ENCODE peak calls at places on chromosomes 4 and X, in nine cellular contexts. G, O, C, Q, T, W, J, Z and S are unnamed samples.

GRCh38 chr4:68249434-68249833 is 3.9 kb upstream of the TMPRSS11B start:
- DNase-seq in Z (no peak), W (no peak), O (no peak), T (no peak), G (no peak), C (no peak), J (no peak), Q (no peak), S (no peak)

GRCh38 chrX:21004835-21005234 is 369.4 kb upstream of the CNKSR2 start:
- DNase-seq in C (peak; percentile 8), Q (no peak), G (no peak), T (peak; percentile 70), W (no peak), J (no peak), O (no peak), Z (no peak), S (no peak)

GRCh38 chrX:27186671-27187070 is 276.5 kb downstream of the PPP4R3C start:
- DNase-seq in J (peak; percentile 58), C (no peak), Z (no peak), W (peak; percentile 9), G (peak; percentile 6), O (no peak), Q (no peak), T (peak; percentile 45), S (no peak)

GRCh38 chr4:122009524-122009923 is 57.7 kb upstream of the TRPC3 start:
- DNase-seq in C (no peak), G (no peak), O (no peak), J (no peak), Q (no peak), Z (no peak), W (no peak), T (no peak), S (no peak)

GRCh38 chr4:13930155-13930554 is 302.6 kb upstream of the BOD1L1 start:
- DNase-seq in C (no peak), G (no peak), O (no peak), T (no peak), Z (no peak), W (no peak), J (no peak), Q (no peak), S (no peak)

GRCh38 chr4:181498148-181498547 is 745.1 kb upstream of the TENM3 start:
- DNase-seq in G (no peak), C (no peak), T (no peak), O (no peak), W (no peak), J (no peak), Q (no peak), Z (no peak), S (no peak)

GRCh38 chr4:170374770-170375169 is 285.0 kb upstream of the AADAT start:
- DNase-seq in O (no peak), C (no peak), Z (no peak), G (no peak), T (peak; percentile 43), Q (no peak), J (peak; percentile 81), W (peak; percentile 59), S (no peak)

GRCh38 chr4:16524911-16525574 is 298.8 kb upstream of the TAPT1 start:
- DNase-seq in O (no peak), T (peak; percentile 72), G (no peak), Q (no peak), Z (no peak), C (peak; percentile 28), W (no peak), J (no peak), S (peak; percentile 44)

GRCh38 chrX:112941209-112941788 is 100.7 kb upstream of the AMOT start:
- DNase-seq in G (no peak), J (no peak), Q (no peak), O (no peak), Z (no peak), T (no peak), W (peak; percentile 8), C (no peak), S (no peak)

GRCh38 chrX:120801426-120801825 is 74.2 kb downstream of the CT47B1 start:
- DNase-seq in O (no peak), W (no peak), C (no peak), Z (no peak), T (no peak), J (no peak), Q (no peak), G (no peak), S (no peak)

GRCh38 chr4:105895324-105895608 is at the start of gene NPNT:
- DNase-seq in T (no peak), G (no peak), C (no peak), J (peak; percentile 79), Z (peak; percentile 70), Q (no peak), W (peak; percentile 44), O (no peak), S (peak; percentile 58)

GRCh38 chr4:4541040-4541631 is 712 bp downstream of the STX18 start:
- DNase-seq in T (peak; percentile 83), Q (no peak), C (peak; percentile 55), Z (no peak), G (no peak), J (no peak), W (peak; percentile 46), O (peak; percentile 21), S (peak; percentile 36)

GRCh38 chr4:55069248-55069647 is 56.1 kb downstream of the KDR start:
- DNase-seq in C (peak; percentile 27), J (no peak), Q (no peak), O (no peak), W (no peak), T (peak; percentile 67), Z (no peak), G (no peak), S (no peak)

GRCh38 chrX:154799554-154800348 is 5.5 kb downstream of the MPP1 start:
- DNase-seq in G (peak; percentile 55), Z (no peak), J (peak; percentile 67), Q (no peak), T (no peak), O (no peak), W (peak; percentile 33), C (peak; percentile 12), S (no peak)

GRCh38 chr4:95293014-95293413 is 255.8 kb downstream of the UNC5C start:
- DNase-seq in Q (no peak), C (peak; percentile 38), T (no peak), J (no peak), O (no peak), Z (no peak), W (no peak), G (no peak), S (no peak)

GRCh38 chrX:72666451-72666850 is 47.7 kb downstream of the PHKA1 start:
- DNase-seq in W (no peak), G (no peak), C (peak; percentile 30), Q (no peak), Z (no peak), O (no peak), T (peak; percentile 2), J (no peak), S (no peak)

GRCh38 chr4:123651127-123651526 is 254.5 kb downstream of the SPRY1 start:
- DNase-seq in C (no peak), J (no peak), Z (no peak), G (no peak), T (peak; percentile 24), O (no peak), W (no peak), Q (no peak), S (no peak)

GRCh38 chrX:53678667-53679066 is 7.9 kb downstream of the HUWE1 start:
- DNase-seq in T (peak; percentile 38), G (no peak), W (no peak), J (no peak), Z (no peak), Q (no peak), C (no peak), O (no peak), S (no peak)

GRCh38 chrX:34813618-34814017 is 129.0 kb upstream of the FAM47B start:
- DNase-seq in J (no peak), C (peak; percentile 37), W (no peak), Q (no peak), O (no peak), G (no peak), T (peak; percentile 54), Z (no peak), S (no peak)
- H3K4me3 ChIP-seq in J (no peak overlapping the region), C (no peak overlapping the region), W (no peak overlapping the region), Q (no peak overlapping the region), O (no peak overlapping the region), G (no peak overlapping the region), T (no peak overlapping the region), Z (no peak overlapping the region), S (no peak overlapping the region)

GRCh38 chr4:41796545-41797210 is 48.2 kb upstream of the PHOX2B start:
- DNase-seq in C (no peak), O (no peak), Q (no peak), G (peak; percentile 57), W (no peak), Z (no peak), T (no peak), J (peak; percentile 90), S (no peak)
- H3K27ac ChIP-seq in C (no peak overlapping the region), O (no peak overlapping the region), Q (no peak overlapping the region), G (peak overlapping the region; percentile 79), W (no peak overlapping the region), Z (no peak overlapping the region), T (no peak overlapping the region), J (peak overlapping the region; percentile 65), S (no peak overlapping the region)

GRCh38 chr4:8079916-8080753 is 78.5 kb downstream of the ABLIM2 start:
- DNase-seq in O (no peak), Z (no peak), G (no peak), J (peak; percentile 75), T (no peak), C (no peak), W (no peak), Q (no peak), S (no peak)

GRCh38 chr4:8080754-8081065 is 77.9 kb downstream of the ABLIM2 start:
- DNase-seq in J (peak; percentile 51), C (no peak), Z (no peak), G (no peak), T (no peak), O (no peak), W (no peak), Q (no peak), S (no peak)

GRCh38 chr4:8078610-8079015 is 80.0 kb downstream of the ABLIM2 start:
- DNase-seq in O (no peak), Z (no peak), J (peak; percentile 31), W (no peak), G (no peak), C (no peak), Q (no peak), T (no peak), S (no peak)

GRCh38 chr4:8078109-8078494 is 80.5 kb downstream of the ABLIM2 start:
- DNase-seq in O (no peak), J (no peak), T (no peak), C (no peak), Z (no peak), G (no peak), Q (no peak), W (no peak), S (no peak)

GRCh38 chr4:8079031-8079885 is 79.4 kb downstream of the ABLIM2 start:
- DNase-seq in Q (no peak), T (peak; percentile 13), J (peak; percentile 53), O (no peak), Z (no peak), G (no peak), W (peak; percentile 72), C (peak; percentile 45), S (no peak)
- H3K4me1 ChIP-seq in Q (no peaks in the 10 kb centered on the region), T (no peaks in the 10 kb centered on the region), J (no peaks in the 10 kb centered on the region), O (peaks cover 5% of the 10 kb centered on the region), Z (peaks cover 32% of the 10 kb centered on the region), G (peaks cover 20% of the 10 kb centered on the region), W (no peaks in the 10 kb centered on the region), C (no peaks in the 10 kb centered on the region), S (no peaks in the 10 kb centered on the region)

DNA sequence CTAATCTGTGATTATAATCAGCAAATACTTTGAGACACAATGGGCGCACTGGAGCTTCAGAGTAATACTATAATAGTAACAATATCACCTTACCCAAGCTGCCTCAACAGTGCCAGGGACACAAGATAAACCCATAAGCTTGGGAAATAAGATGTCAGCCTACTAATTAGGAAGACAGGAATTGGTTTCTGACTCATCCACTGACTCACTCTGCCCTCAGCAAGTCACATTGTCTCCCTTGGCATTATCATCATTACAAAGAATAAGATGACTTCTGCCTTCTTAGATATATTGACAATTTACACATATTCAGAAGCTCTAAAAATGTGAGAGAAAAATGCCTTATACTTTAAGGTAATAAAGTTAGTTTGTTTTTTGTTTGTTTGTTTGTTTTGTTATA is 311.6 kb downstream of the FAM133A start:
- DNase-seq in Q (no peak), T (no peak), J (no peak), Z (no peak), C (no peak), W (no peak), O (no peak), G (no peak), S (no peak)
- H3K4me3 ChIP-seq in Q (no peak overlapping the region), T (no peak overlapping the region), J (no peak overlapping the region), Z (no peak overlapping the region), C (no peak overlapping the region), W (no peak overlapping the region), O (no peak overlapping the region), G (no peak overlapping the region), S (no peak overlapping the region)